ENCODE peak calls at places on chromosomes 16 and 17, in four cellular contexts. One of them, this sample, is unnamed.

GRCh38 chr17:45846223-45846622 is 1.5 kb downstream of the SPPL2C start:
- DNase-seq in DMS153: no peak
- DNase-seq in posterior cingulate gyrus: no peak
- DNase-seq in AG09309: no peak
- DNase-seq in this sample: no peak

GRCh38 chr17:42878123-42878880 is 22.3 kb upstream of the G6PC1 start:
- DNase-seq in DMS153: no peak
- DNase-seq in posterior cingulate gyrus: no peak
- DNase-seq in AG09309: no peak
- DNase-seq in this sample: peak

GRCh38 chr16:12315330-12316138 is 339.0 kb downstream of the SNX29 start:
- DNase-seq in DMS153: peak
- DNase-seq in posterior cingulate gyrus: no peak
- DNase-seq in AG09309: no peak
- DNase-seq in this sample: no peak

GRCh38 chr16:1526608-1527555 is 6.6 kb upstream of the TMEM204 start:
- DNase-seq in DMS153: peak
- DNase-seq in posterior cingulate gyrus: no peak
- DNase-seq in AG09309: no peak
- DNase-seq in this sample: no peak

GRCh38 chr17:33242725-33243124 is 50.4 kb downstream of the ASIC2 start:
- DNase-seq in DMS153: no peak
- DNase-seq in posterior cingulate gyrus: no peak
- DNase-seq in AG09309: no peak
- DNase-seq in this sample: no peak

GRCh38 chr16:1958715-1959268 is 546 bp upstream of the NDUFB10 start:
- DNase-seq in DMS153: no peak
- DNase-seq in posterior cingulate gyrus: no peak
- DNase-seq in AG09309: no peak
- DNase-seq in this sample: no peak

GRCh38 chr17:7112527-7113108 is 2.0 kb downstream of the ASGR2 start:
- DNase-seq in DMS153: no peak
- DNase-seq in posterior cingulate gyrus: no peak
- DNase-seq in AG09309: no peak
- DNase-seq in this sample: no peak

GRCh38 chr17:21375757-21376584 is at the start of gene KCNJ12:
- DNase-seq in DMS153: no peak
- DNase-seq in posterior cingulate gyrus: peak
- DNase-seq in AG09309: no peak
- DNase-seq in this sample: no peak

GRCh38 chr17:2695961-2696760 is 15.4 kb downstream of the CLUH start:
- DNase-seq in DMS153: no peak
- DNase-seq in posterior cingulate gyrus: no peak
- DNase-seq in AG09309: no peak
- DNase-seq in this sample: no peak

GRCh38 chr16:85894266-85894665 is 4.7 kb upstream of the IRF8 start:
- DNase-seq in DMS153: no peak
- DNase-seq in posterior cingulate gyrus: no peak
- DNase-seq in AG09309: no peak
- DNase-seq in this sample: peak

GRCh38 chr16:9042533-9042932 is 48.9 kb upstream of the HAPSTR1 start:
- DNase-seq in DMS153: no peak
- DNase-seq in posterior cingulate gyrus: no peak
- DNase-seq in AG09309: no peak
- DNase-seq in this sample: no peak

GRCh38 chr17:9230861-9231260 is 209.6 kb downstream of the NTN1 start:
- DNase-seq in DMS153: no peak
- DNase-seq in posterior cingulate gyrus: no peak
- DNase-seq in AG09309: no peak
- DNase-seq in this sample: no peak

GRCh38 chr17:9115446-9116265 is 94.3 kb downstream of the NTN1 start:
- DNase-seq in DMS153: no peak
- DNase-seq in posterior cingulate gyrus: peak
- DNase-seq in AG09309: no peak
- DNase-seq in this sample: no peak

GRCh38 chr16:57863434-57864160 is 61.3 kb upstream of the KIFC3 start:
- DNase-seq in DMS153: peak
- DNase-seq in posterior cingulate gyrus: peak
- DNase-seq in AG09309: peak
- DNase-seq in this sample: peak

GRCh38 chr17:2222901-2223616 is 80.5 kb downstream of the SMG6 start:
- DNase-seq in DMS153: no peak
- DNase-seq in posterior cingulate gyrus: no peak
- DNase-seq in AG09309: no peak
- DNase-seq in this sample: no peak

GRCh38 chr17:53680745-53681144 is 142.0 kb upstream of the KIF2B start:
- DNase-seq in DMS153: no peak
- DNase-seq in posterior cingulate gyrus: no peak
- DNase-seq in AG09309: no peak
- DNase-seq in this sample: no peak

GRCh38 chr17:78357687-78358537 is 2.0 kb downstream of the SOCS3 start:
- DNase-seq in DMS153: no peak
- DNase-seq in posterior cingulate gyrus: no peak
- DNase-seq in AG09309: no peak
- DNase-seq in this sample: no peak

GRCh38 chr17:40553694-40554534 is 11.4 kb downstream of the CCR7 start:
- DNase-seq in DMS153: peak
- DNase-seq in posterior cingulate gyrus: peak
- DNase-seq in AG09309: no peak
- DNase-seq in this sample: no peak

GRCh38 chr17:57966246-57966645 is 11.0 kb upstream of the CUEDC1 start:
- DNase-seq in DMS153: no peak
- DNase-seq in posterior cingulate gyrus: no peak
- DNase-seq in AG09309: no peak
- DNase-seq in this sample: no peak

GRCh38 chr17:13941781-13942180 is 127.5 kb upstream of the COX10 start:
- DNase-seq in DMS153: no peak
- DNase-seq in posterior cingulate gyrus: no peak
- DNase-seq in AG09309: no peak
- DNase-seq in this sample: no peak

GRCh38 chr17:42677921-42678781 is 1.4 kb upstream of the PLEKHH3 start:
- DNase-seq in DMS153: peak
- DNase-seq in posterior cingulate gyrus: peak
- DNase-seq in AG09309: no peak
- DNase-seq in this sample: peak

GRCh38 chr17:28865946-28866752 is 11.3 kb downstream of the ERAL1 start:
- DNase-seq in DMS153: peak
- DNase-seq in posterior cingulate gyrus: no peak
- DNase-seq in AG09309: no peak
- DNase-seq in this sample: no peak

GRCh38 chr17:54901230-54901847 is 687 bp downstream of the TOM1L1 start:
- DNase-seq in DMS153: peak
- DNase-seq in posterior cingulate gyrus: no peak
- DNase-seq in AG09309: peak
- DNase-seq in this sample: peak

GRCh38 chr16:21608647-21609328 is 9.4 kb downstream of the METTL9 start:
- DNase-seq in DMS153: no peak
- DNase-seq in posterior cingulate gyrus: no peak
- DNase-seq in AG09309: no peak
- DNase-seq in this sample: no peak

GRCh38 chr17:56481654-56482053 is 111.8 kb upstream of the NOG start:
- DNase-seq in DMS153: no peak
- DNase-seq in posterior cingulate gyrus: no peak
- DNase-seq in AG09309: no peak
- DNase-seq in this sample: no peak

GRCh38 chr16:88632587-88632930 is 5.8 kb upstream of the IL17C start:
- DNase-seq in DMS153: no peak
- DNase-seq in posterior cingulate gyrus: no peak
- DNase-seq in AG09309: no peak
- DNase-seq in this sample: no peak

This sample was measured in LNCaP clone FGC.